ENCODE peak calls at places on chromosomes 5 and 9, in ten cellular contexts. V is type B pancreatic cell, K is testis, D is transverse colon, T is AG09319, M is Calu3, O is prostate gland, R is lower lobe of right lung, N is colonic mucosa, Z is neural crest cell. I is an unnamed sample.
A peak's percentile ranks its signal among the peaks of the same experiment; 100 is the strongest.

GRCh38 chr9:105912157-105912867 is 218.0 kb downstream of the TMEM38B start:
- DNase-seq in K (no peak), M (no peak), V (no peak), D (no peak), N (no peak), O (no peak), T (no peak), R (no peak), Z (no peak), I (no peak)

GRCh38 chr5:2754621-2755370 is 3.3 kb upstream of the IRX2 start:
- DNase-seq in K (no peak), M (no peak), O (peak; percentile 6), T (no peak), N (no peak), Z (peak; percentile 56), R (peak; percentile 61), V (no peak), D (no peak), I (no peak)

GRCh38 chr5:124492444-124493224 is 253.8 kb downstream of the ZNF608 start:
- DNase-seq in M (no peak), K (peak; percentile 32), O (no peak), N (no peak), D (no peak), V (no peak), R (no peak), T (no peak), Z (no peak), I (no peak)

GRCh38 chr5:115555084-115555633 is 10.6 kb upstream of the FEM1C start:
- DNase-seq in M (no peak), Z (no peak), O (no peak), N (no peak), R (no peak), T (no peak), D (no peak), V (no peak), K (no peak), I (no peak)

GRCh38 chr5:50691399-50692016 is 25.1 kb downstream of the PARP8 start:
- DNase-seq in R (no peak), O (no peak), T (no peak), Z (no peak), N (no peak), D (no peak), K (no peak), M (no peak), V (no peak), I (no peak)

GRCh38 chr5:133347039-133347438 is 265.3 kb downstream of the FSTL4 start:
- DNase-seq in K (no peak), R (no peak), O (no peak), D (no peak), V (no peak), N (no peak), Z (no peak), M (peak; percentile 41), T (no peak), I (peak; percentile 40)

GRCh38 chr5:157252741-157253465 is 13.0 kb upstream of the CYFIP2 start:
- DNase-seq in V (no peak), O (no peak), D (no peak), Z (no peak), N (no peak), T (no peak), M (no peak), K (no peak), R (no peak), I (peak; percentile 48)

GRCh38 chr5:133681896-133682295 is 69.6 kb upstream of the FSTL4 start:
- DNase-seq in R (no peak), O (no peak), D (no peak), M (no peak), Z (no peak), N (no peak), V (peak; percentile 11), T (no peak), K (no peak), I (no peak)

GRCh38 chr9:7500521-7500920 is 299.1 kb downstream of the DMAC1 start:
- DNase-seq in Z (no peak), R (no peak), V (no peak), D (no peak), M (no peak), N (no peak), T (no peak), K (no peak), O (no peak), I (no peak)

GRCh38 chr5:142386151-142387021 is 61.6 kb upstream of the SPRY4 start:
- DNase-seq in N (no peak), M (no peak), T (no peak), R (peak; percentile 65), D (no peak), V (no peak), K (no peak), Z (no peak), O (no peak), I (no peak)

GRCh38 chr9:137212520-137212919 is 7.0 kb downstream of the NDOR1 start:
- DNase-seq in V (no peak), R (no peak), O (no peak), T (no peak), Z (no peak), K (no peak), D (no peak), M (no peak), N (no peak), I (no peak)
- TF ChIP-seq CTCF in V (no peak), R (no peak), O (no peak), T (no peak), Z (no peak), K (no peak), D (no peak), M (no peak), N (no peak), I (no peak)

GRCh38 chr5:141186897-141187512 is at the start of gene PCDHB9:
- DNase-seq in M (peak; percentile 66), R (no peak), N (no peak), Z (peak; percentile 15), K (peak; percentile 83), D (no peak), V (no peak), O (no peak), T (no peak), I (no peak)

GRCh38 chr5:141196363-141196762 is 3.1 kb upstream of the PCDHB11 start:
- DNase-seq in R (no peak), T (no peak), O (no peak), D (no peak), K (no peak), N (no peak), Z (no peak), V (no peak), M (no peak), I (no peak)

GRCh38 chr5:141192110-141192725 is at the start of gene PCDHB10:
- DNase-seq in R (no peak), K (peak; percentile 86), T (no peak), N (peak; percentile 26), V (no peak), Z (peak; percentile 40), M (peak; percentile 59), D (no peak), O (no peak), I (peak; percentile 20)
- TF ChIP-seq CTCF in R (peak; percentile 41), K (peak; percentile 68), T (peak; percentile 13), N (peak; percentile 31), V (peak; percentile 71), Z (peak; percentile 66), M (no peak), D (no peak), O (no peak), I (peak; percentile 18)

GRCh38 chr5:138565100-138565821 is 9.9 kb downstream of the HSPA9 start:
- DNase-seq in N (no peak), M (no peak), Z (no peak), D (no peak), T (no peak), K (no peak), O (no peak), V (no peak), R (no peak), I (no peak)

GRCh38 chr5:138570871-138571270 is 4.3 kb downstream of the HSPA9 start:
- DNase-seq in K (no peak), O (no peak), M (no peak), D (no peak), T (no peak), Z (no peak), V (no peak), R (no peak), N (no peak), I (no peak)

GRCh38 chr5:138566792-138567191 is 8.4 kb downstream of the HSPA9 start:
- DNase-seq in K (no peak), V (no peak), D (no peak), O (no peak), T (no peak), R (no peak), M (no peak), Z (no peak), N (no peak), I (no peak)

GRCh38 chr5:138569759-138570158 is 5.4 kb downstream of the HSPA9 start:
- DNase-seq in T (no peak), R (no peak), K (no peak), N (no peak), D (no peak), O (no peak), M (no peak), V (no peak), Z (no peak), I (no peak)

DNA sequence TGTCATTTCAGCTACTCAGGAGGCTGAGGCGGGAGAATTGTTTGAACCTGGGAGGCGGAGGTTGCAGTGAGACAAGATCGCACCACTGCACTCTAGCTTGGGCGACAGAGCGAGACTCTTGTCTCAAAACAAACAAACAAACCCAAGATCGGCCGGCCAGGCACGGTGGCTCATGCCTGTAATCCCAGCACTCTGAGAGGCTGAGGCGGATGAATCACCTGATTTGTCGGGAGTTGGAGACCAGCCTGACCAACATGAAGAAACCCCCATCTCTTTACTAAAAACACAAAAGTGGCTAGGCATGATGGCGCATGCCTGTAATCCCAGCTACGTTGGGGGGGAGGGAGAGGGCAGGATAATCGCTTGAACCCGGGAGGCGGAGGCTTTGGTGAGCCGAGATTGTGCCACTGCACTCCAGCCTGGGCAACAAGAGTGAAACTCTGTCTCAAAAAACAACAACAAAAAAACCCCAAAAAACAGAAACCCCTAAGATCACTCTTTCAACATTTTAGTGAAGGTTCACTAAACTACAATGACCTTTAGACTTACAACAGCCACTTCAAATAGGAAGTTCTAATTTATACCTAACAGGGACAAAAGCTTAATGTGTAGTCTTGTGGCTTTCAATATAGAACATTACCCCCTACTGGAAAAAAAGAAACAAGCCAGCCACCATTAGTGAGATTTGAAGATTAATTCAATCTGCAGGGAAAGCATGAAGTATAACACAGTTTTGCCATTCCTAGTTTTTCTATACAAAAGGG is 7.0 kb downstream of the HSPA9 start:
- DNase-seq in K (no peak), N (no peak), M (no peak), V (no peak), Z (no peak), T (no peak), R (no peak), O (no peak), D (no peak), I (no peak)
- TF ChIP-seq CTCF in K (no peak), N (no peak), M (no peak), V (peak; percentile 39), Z (peak; percentile 35), T (no peak), R (no peak), O (no peak), D (no peak), I (no peak)

DNA sequence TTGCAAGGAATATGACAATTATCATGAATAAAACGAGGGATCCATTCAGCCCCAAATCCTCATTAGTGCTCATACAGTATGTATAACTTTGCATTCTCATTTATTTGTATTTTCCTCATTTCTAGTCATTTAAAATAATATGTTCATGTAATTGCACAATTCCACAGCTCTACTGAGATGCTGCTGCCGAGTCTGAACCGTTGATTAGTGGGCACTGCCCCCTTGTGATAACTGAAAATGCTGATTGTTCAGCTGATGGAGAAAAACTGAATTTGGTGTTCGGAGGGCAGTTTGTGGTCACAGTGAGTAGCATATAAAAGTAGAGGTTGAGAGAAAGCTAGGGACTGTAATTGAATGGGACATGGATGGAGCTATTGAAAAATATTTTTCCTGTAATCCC is 12.2 kb upstream of the GPR151 start:
- DNase-seq in R (no peak), O (no peak), V (no peak), T (no peak), K (no peak), Z (no peak), D (no peak), M (no peak), N (no peak), I (no peak)
- TF ChIP-seq CTCF in R (no peak), O (no peak), V (peak; percentile 24), T (no peak), K (no peak), Z (no peak), D (no peak), M (no peak), N (no peak), I (no peak)

I was measured in GM10248.